ENCODE peak calls at places on chromosome 11, in eight cellular contexts. B is left ventricle myocardium inferior; C is Panc1; V is effector memory CD4-positive, alpha-beta T cell; Q is hepatocyte; K is GM23248; N is Peyer's patch; T is body of pancreas. O is an unnamed sample.

GRCh38 chr11:85941380-85941973 is 86.3 kb downstream of the CCDC83 start:
- DNase-seq in B (no peak), C (no peak), V (no peak), Q (peak; percentile 53), K (peak; percentile 71), N (peak; percentile 59), T (peak; percentile 57), O (peak; percentile 66)

GRCh38 chr11:57392421-57393105 is 2.1 kb upstream of the PRG2 start:
- DNase-seq in B (no peak), C (no peak), V (no peak), Q (no peak), K (no peak), N (no peak), T (no peak), O (no peak)

GRCh38 chr11:126165366-126166156 is 45.9 kb downstream of the RPUSD4 start:
- DNase-seq in B (peak; percentile 1), C (no peak), V (no peak), Q (no peak), K (no peak), N (no peak), T (no peak), O (no peak)

GRCh38 chr11:29119691-29120328 is 897.0 kb downstream of the KCNA4 start:
- DNase-seq in B (no peak), C (peak; percentile 71), V (no peak), Q (peak; percentile 49), K (peak; percentile 82), N (no peak), T (no peak), O (no peak)

GRCh38 chr11:78696177-78696576 is 121.5 kb upstream of the NARS2 start:
- DNase-seq in B (no peak), C (no peak), V (no peak), Q (no peak), K (no peak), N (no peak), T (no peak), O (no peak)

GRCh38 chr11:69598147-69598546 is 42.8 kb upstream of the CCND1 start:
- DNase-seq in B (no peak), C (no peak), V (no peak), Q (no peak), K (no peak), N (no peak), T (no peak), O (no peak)

GRCh38 chr11:92329137-92329536 is 104.5 kb downstream of the FAT3 start:
- DNase-seq in B (no peak), C (no peak), V (no peak), Q (no peak), K (no peak), N (no peak), T (no peak), O (no peak)

GRCh38 chr11:117750357-117750756 is 46.7 kb downstream of the DSCAML1 start:
- DNase-seq in B (no peak), C (no peak), V (no peak), Q (no peak), K (no peak), N (no peak), T (no peak), O (no peak)

GRCh38 chr11:1742371-1742770 is 8.0 kb downstream of the IFITM10 start:
- DNase-seq in B (no peak), C (no peak), V (no peak), Q (no peak), K (no peak), N (peak; percentile 15), T (no peak), O (no peak)

GRCh38 chr11:112497826-112498225 is 237.2 kb upstream of the PLET1 start:
- DNase-seq in B (no peak), C (no peak), V (no peak), Q (no peak), K (no peak), N (no peak), T (no peak), O (no peak)

GRCh38 chr11:78349114-78349513 is 68.5 kb downstream of the GAB2 start:
- DNase-seq in B (no peak), C (no peak), V (no peak), Q (no peak), K (no peak), N (no peak), T (no peak), O (no peak)

GRCh38 chr11:20407344-20407743 is 19.8 kb downstream of the PRMT3 start:
- DNase-seq in B (no peak), C (no peak), V (no peak), Q (no peak), K (no peak), N (no peak), T (no peak), O (no peak)

GRCh38 chr11:99019676-99020075 is 1.1 kb upstream of the CNTN5 start:
- DNase-seq in B (no peak), C (no peak), V (no peak), Q (no peak), K (no peak), N (no peak), T (no peak), O (no peak)

GRCh38 chr11:47186076-47186936 is at the start of gene PACSIN3:
- DNase-seq in B (peak; percentile 69), C (no peak), V (peak; percentile 40), Q (peak; percentile 82), K (peak; percentile 60), N (peak; percentile 54), T (peak; percentile 75), O (no peak)

GRCh38 chr11:124762077-124762623 is at the start of gene ESAM:
- DNase-seq in B (peak; percentile 59), C (no peak), V (peak; percentile 55), Q (peak; percentile 62), K (peak; percentile 23), N (peak; percentile 81), T (peak; percentile 65), O (no peak)

GRCh38 chr11:81005595-81005994 is 1564.8 kb upstream of the TENM4 start:
- DNase-seq in B (no peak), C (peak; percentile 35), V (no peak), Q (peak; percentile 41), K (peak; percentile 94), N (no peak), T (no peak), O (no peak)

GRCh38 chr11:119229736-119230135 is 23.6 kb downstream of the CBL start:
- DNase-seq in B (no peak), C (no peak), V (no peak), Q (no peak), K (no peak), N (no peak), T (no peak), O (no peak)

GRCh38 chr11:20207781-20208621 is 47.7 kb upstream of the DBX1 start:
- DNase-seq in B (no peak), C (no peak), V (no peak), Q (no peak), K (peak; percentile 3), N (no peak), T (no peak), O (no peak)

DNA sequence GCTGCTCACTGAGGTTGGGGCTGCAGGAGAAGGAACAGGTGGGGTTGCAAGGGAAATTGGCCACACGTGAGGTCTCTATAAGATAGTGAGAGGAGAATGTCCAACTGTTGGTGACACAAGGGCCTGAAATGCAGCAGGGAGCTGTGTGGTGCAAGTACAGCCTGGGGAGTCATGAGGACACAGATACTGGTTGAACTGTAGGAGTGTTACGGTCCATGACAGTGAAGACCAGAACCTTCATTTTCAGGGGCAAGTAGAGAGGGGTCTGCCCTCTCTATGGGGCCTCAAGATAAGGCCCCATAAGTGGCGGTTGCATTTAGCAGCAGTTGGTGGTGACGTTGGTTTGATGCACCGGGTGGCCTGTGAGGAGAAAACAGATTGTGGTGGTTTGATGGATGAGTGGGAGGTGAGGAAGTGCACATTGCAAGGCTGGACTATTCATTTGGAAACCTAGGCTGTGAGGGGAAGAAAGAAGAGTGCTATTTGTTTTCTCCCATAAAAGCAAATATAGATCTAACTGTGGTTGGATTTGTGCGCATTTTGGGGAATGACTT is 39.4 kb downstream of the MICAL2 start:
- DNase-seq in B (no peak), C (no peak), V (no peak), Q (no peak), K (no peak), N (no peak), T (no peak), O (no peak)
- H3K36me3 ChIP-seq in B (peaks cover 11% of the 10 kb centered on the region), C (no peaks in the 10 kb centered on the region), V (no peaks in the 10 kb centered on the region), Q (no peaks in the 10 kb centered on the region), K (no peaks in the 10 kb centered on the region), N (no peaks in the 10 kb centered on the region), T (no peaks in the 10 kb centered on the region), O (no peaks in the 10 kb centered on the region)

DNA sequence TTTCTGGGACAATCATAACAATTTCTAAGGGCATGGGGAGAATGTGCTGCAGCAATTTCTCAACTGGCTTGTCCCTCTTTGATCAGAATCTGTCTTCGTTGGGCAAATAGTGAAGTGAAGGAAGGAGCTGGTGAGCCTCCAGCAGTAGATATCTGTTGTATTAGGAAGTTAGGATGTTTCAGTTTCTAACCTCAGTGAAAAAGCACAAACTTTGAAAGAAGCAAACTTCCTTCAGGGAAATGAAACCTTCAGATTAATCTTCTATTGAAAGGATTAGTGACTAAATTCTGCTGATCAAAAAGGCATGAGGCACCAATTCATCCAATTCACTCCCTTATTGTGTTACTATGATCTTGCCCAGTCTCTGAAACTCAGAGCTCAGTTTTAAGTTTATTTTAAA is 24.3 kb downstream of the LMO2 start:
- DNase-seq in B (no peak), C (no peak), V (no peak), Q (no peak), K (no peak), N (no peak), T (no peak), O (no peak)
- H3K4me3 ChIP-seq in B (peak overlapping the region; percentile 78), C (no peak overlapping the region), V (no peak overlapping the region), Q (no peak overlapping the region), K (no peak overlapping the region), N (peak overlapping the region; percentile 57), T (no peak overlapping the region), O (peak overlapping the region; percentile 71)

GRCh38 chr11:103737791-103738190 is 298.6 kb upstream of the DDI1 start:
- DNase-seq in B (peak; percentile 23), C (no peak), V (no peak), Q (no peak), K (no peak), N (no peak), T (no peak), O (no peak)
- H3K36me3 ChIP-seq in B (no peaks in the 10 kb centered on the region), C (no peaks in the 10 kb centered on the region), V (no peaks in the 10 kb centered on the region), Q (no peaks in the 10 kb centered on the region), K (no peaks in the 10 kb centered on the region), N (no peaks in the 10 kb centered on the region), T (no peaks in the 10 kb centered on the region), O (no peaks in the 10 kb centered on the region)

DNA sequence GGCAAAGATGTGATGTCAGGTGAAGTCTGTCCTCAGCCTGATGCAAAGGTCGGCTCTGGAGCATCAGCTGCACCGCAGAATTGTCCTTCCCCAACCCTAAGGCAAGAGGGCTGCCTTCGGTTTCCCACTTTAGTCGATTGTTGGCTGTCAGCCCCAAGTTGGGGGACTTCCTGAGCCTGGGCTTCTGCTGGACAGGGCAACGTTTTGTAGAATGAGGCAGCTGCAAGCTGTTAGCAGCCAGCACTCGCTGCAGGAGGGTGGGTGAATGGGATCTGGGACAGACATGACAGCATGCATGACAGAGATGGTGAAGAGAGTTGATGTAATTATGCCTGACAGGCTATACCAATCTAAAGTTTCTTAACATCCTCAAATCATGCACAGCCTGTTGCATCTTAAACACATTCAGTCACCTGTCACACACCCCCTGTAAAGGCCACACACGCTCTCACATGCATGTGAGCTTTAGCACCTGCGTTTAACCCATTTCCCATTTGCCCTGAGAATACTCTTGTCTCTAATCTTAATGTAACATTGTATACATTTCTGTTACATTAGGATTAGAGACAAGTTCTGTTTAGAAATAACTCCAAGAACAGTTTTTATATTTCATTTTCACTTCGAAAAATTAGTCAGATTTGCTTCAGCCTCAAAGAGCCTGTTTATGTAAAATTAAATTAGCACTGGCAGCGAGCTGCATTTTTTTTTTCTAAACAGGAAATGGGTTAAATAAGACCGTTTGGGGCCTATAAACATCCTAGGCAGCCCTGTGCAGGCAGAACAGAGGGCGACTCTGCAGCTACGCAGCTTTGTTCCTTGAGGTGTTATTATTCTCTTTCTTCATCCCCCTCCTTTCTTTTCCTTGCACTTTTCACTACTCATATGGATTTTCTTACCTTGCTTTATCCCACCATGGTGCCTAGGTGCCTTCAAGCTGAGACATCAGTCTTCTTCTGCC is 49.0 kb downstream of the CWC15 start:
- DNase-seq in B (no peak), C (no peak), V (no peak), Q (peak; percentile 10), K (no peak), N (no peak), T (no peak), O (no peak)
- H3K4me3 ChIP-seq in B (no peak overlapping the region), C (no peak overlapping the region), V (no peak overlapping the region), Q (no peak overlapping the region), K (no peak overlapping the region), N (no peak overlapping the region), T (no peak overlapping the region), O (no peak overlapping the region)

O was measured in tibial nerve.